ENCODE peak calls at places on chromosomes 3 and 15, in four cellular contexts. One of them, this sample, is unnamed.

GRCh38 chr3:42827654-42828053 is 18.4 kb downstream of the ACKR2 start:
- DNase-seq in K562: no peak
- DNase-seq in WTC11: no peak
- DNase-seq in HepG2: no peak
- DNase-seq in this sample: no peak

GRCh38 chr3:178325330-178325729 is 210.9 kb upstream of the KCNMB2 start:
- DNase-seq in K562: no peak
- DNase-seq in WTC11: no peak
- DNase-seq in HepG2: no peak
- DNase-seq in this sample: no peak

GRCh38 chr15:70679919-70680231 is 83.5 kb downstream of the UACA start:
- DNase-seq in K562: no peak
- DNase-seq in WTC11: no peak
- DNase-seq in HepG2: no peak
- DNase-seq in this sample: no peak

GRCh38 chr3:80586338-80586737 is 818.5 kb upstream of the ROBO1 start:
- DNase-seq in K562: no peak
- DNase-seq in WTC11: no peak
- DNase-seq in HepG2: no peak
- DNase-seq in this sample: no peak

GRCh38 chr3:72968280-72968679 is 28.3 kb upstream of the PPP4R2 start:
- DNase-seq in K562: no peak
- DNase-seq in WTC11: no peak
- DNase-seq in HepG2: peak
- DNase-seq in this sample: no peak

GRCh38 chr15:70815604-70816003 is 38.4 kb downstream of the LARP6 start:
- DNase-seq in K562: no peak
- DNase-seq in WTC11: no peak
- DNase-seq in HepG2: peak
- DNase-seq in this sample: peak

GRCh38 chr15:74889882-74890768 is at the start of gene MPI:
- DNase-seq in K562: peak
- DNase-seq in WTC11: peak
- DNase-seq in HepG2: peak
- DNase-seq in this sample: peak

GRCh38 chr3:67946446-67946845 is 292.0 kb upstream of the SUCLG2 start:
- DNase-seq in K562: no peak
- DNase-seq in WTC11: no peak
- DNase-seq in HepG2: no peak
- DNase-seq in this sample: no peak

GRCh38 chr3:154759966-154760365 is 320.2 kb upstream of the MME start:
- DNase-seq in K562: no peak
- DNase-seq in WTC11: no peak
- DNase-seq in HepG2: no peak
- DNase-seq in this sample: no peak

GRCh38 chr3:161253711-161254110 is 32.6 kb downstream of the NMD3 start:
- DNase-seq in K562: no peak
- DNase-seq in WTC11: no peak
- DNase-seq in HepG2: no peak
- DNase-seq in this sample: no peak

GRCh38 chr3:4994144-4994730 is 15.0 kb downstream of the BHLHE40 start:
- DNase-seq in K562: no peak
- DNase-seq in WTC11: no peak
- DNase-seq in HepG2: no peak
- DNase-seq in this sample: peak

GRCh38 chr15:60568883-60569495 is 90.0 kb upstream of the ICE2 start:
- DNase-seq in K562: no peak
- DNase-seq in WTC11: no peak
- DNase-seq in HepG2: no peak
- DNase-seq in this sample: no peak

GRCh38 chr15:26759991-26760390 is 12.9 kb downstream of the GABRB3 start:
- DNase-seq in K562: no peak
- DNase-seq in WTC11: no peak
- DNase-seq in HepG2: no peak
- DNase-seq in this sample: no peak

GRCh38 chr3:129722527-129722926 is 116.1 kb upstream of the PLXND1 start:
- DNase-seq in K562: no peak
- DNase-seq in WTC11: no peak
- DNase-seq in HepG2: no peak
- DNase-seq in this sample: peak

GRCh38 chr3:141828487-141829284 is 47.8 kb upstream of the ATP1B3 start:
- DNase-seq in K562: no peak
- DNase-seq in WTC11: no peak
- DNase-seq in HepG2: no peak
- DNase-seq in this sample: no peak

GRCh38 chr3:25910997-25911396 is 121.1 kb downstream of the OXSM start:
- DNase-seq in K562: peak
- DNase-seq in WTC11: peak
- DNase-seq in HepG2: peak
- DNase-seq in this sample: peak

GRCh38 chr3:143935678-143936077 is 35.9 kb upstream of the DIPK2A start:
- DNase-seq in K562: no peak
- DNase-seq in WTC11: no peak
- DNase-seq in HepG2: no peak
- DNase-seq in this sample: no peak

GRCh38 chr15:48897144-48897814 is 19.3 kb downstream of the EID1 start:
- DNase-seq in K562: peak
- DNase-seq in WTC11: no peak
- DNase-seq in HepG2: no peak
- DNase-seq in this sample: no peak

GRCh38 chr3:52879090-52879489 is 18.3 kb downstream of the STIMATE start:
- DNase-seq in K562: peak
- DNase-seq in WTC11: no peak
- DNase-seq in HepG2: no peak
- DNase-seq in this sample: peak

GRCh38 chr3:174191895-174192294 is 667.2 kb upstream of the NAALADL2 start:
- DNase-seq in K562: no peak
- DNase-seq in WTC11: no peak
- DNase-seq in HepG2: no peak
- DNase-seq in this sample: no peak

GRCh38 chr3:56987238-56987932 is 73.1 kb upstream of the SPATA12 start:
- DNase-seq in K562: no peak
- DNase-seq in WTC11: peak
- DNase-seq in HepG2: no peak
- DNase-seq in this sample: no peak
- TF ChIP-seq CTCF in K562: no peak
- TF ChIP-seq CTCF in WTC11: no peak
- TF ChIP-seq CTCF in HepG2: no peak
- TF ChIP-seq CTCF in this sample: no peak

GRCh38 chr3:140225996-140226395 is 291.0 kb downstream of the CLSTN2 start:
- DNase-seq in K562: no peak
- DNase-seq in WTC11: no peak
- DNase-seq in HepG2: no peak
- DNase-seq in this sample: no peak

GRCh38 chr3:140223631-140224030 is 288.6 kb downstream of the CLSTN2 start:
- DNase-seq in K562: no peak
- DNase-seq in WTC11: no peak
- DNase-seq in HepG2: peak
- DNase-seq in this sample: no peak

GRCh38 chr3:140224307-140224706 is 289.3 kb downstream of the CLSTN2 start:
- DNase-seq in K562: no peak
- DNase-seq in WTC11: no peak
- DNase-seq in HepG2: no peak
- DNase-seq in this sample: no peak

GRCh38 chr3:140219923-140220452 is 285.0 kb downstream of the CLSTN2 start:
- DNase-seq in K562: no peak
- DNase-seq in WTC11: peak
- DNase-seq in HepG2: no peak
- DNase-seq in this sample: peak

GRCh38 chr3:140223197-140223596 is 288.2 kb downstream of the CLSTN2 start:
- DNase-seq in K562: no peak
- DNase-seq in WTC11: no peak
- DNase-seq in HepG2: no peak
- DNase-seq in this sample: no peak
- TF ChIP-seq NR3C1 in K562: no peak
- TF ChIP-seq NR3C1 in WTC11: no peak
- TF ChIP-seq NR3C1 in HepG2: no peak
- TF ChIP-seq NR3C1 in this sample: no peak

DNA sequence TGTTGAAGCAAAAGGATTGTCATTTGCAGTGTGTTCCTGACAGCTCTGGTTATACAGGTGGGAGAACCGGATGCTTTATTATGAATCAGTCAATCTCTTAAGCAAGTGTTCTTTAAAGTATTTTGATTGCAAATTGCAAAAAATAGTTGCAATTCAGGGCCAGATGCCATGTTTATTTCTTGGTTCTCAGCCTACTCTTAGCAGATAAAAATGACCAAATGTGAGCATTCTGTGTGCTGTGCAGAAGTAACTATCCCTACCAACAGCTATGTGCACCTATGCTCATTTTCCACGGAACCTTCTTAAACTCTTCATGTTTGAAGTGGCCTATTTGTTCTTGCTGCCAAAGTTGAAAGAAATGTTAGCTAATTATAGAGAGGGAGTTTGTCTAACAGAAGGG is 262.3 kb upstream of the RASGRP1 start:
- DNase-seq in K562: no peak
- DNase-seq in WTC11: no peak
- DNase-seq in HepG2: no peak
- DNase-seq in this sample: no peak
- TF ChIP-seq CTCF in K562: no peak
- TF ChIP-seq CTCF in WTC11: no peak
- TF ChIP-seq CTCF in HepG2: no peak
- TF ChIP-seq CTCF in this sample: no peak

DNA sequence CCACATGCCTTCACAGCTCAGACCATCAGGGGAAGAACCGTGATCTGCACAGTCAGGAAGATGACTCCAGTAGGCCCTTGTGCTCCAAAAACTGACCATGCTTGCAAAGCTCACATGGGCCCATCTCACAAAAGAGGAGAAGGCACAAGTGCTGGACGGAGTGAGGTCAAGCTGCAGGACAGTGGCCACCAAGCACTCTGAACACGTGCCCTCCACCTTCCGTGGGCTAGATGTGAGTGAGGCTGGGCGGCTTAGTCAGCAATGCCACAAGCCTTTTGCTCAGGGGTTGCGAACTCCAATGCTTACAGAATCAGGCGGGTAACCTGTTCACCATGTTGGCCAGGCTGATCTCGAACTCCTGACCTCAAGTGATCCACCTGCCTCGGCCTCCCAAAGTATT is 70.9 kb downstream of the SCN5A start:
- DNase-seq in K562: no peak
- DNase-seq in WTC11: no peak
- DNase-seq in HepG2: no peak
- DNase-seq in this sample: no peak
- TF ChIP-seq NR3C1 in K562: no peak
- TF ChIP-seq NR3C1 in WTC11: no peak
- TF ChIP-seq NR3C1 in HepG2: no peak
- TF ChIP-seq NR3C1 in this sample: no peak

GRCh38 chr3:158918451-158918850 is 116.6 kb downstream of the MFSD1 start:
- DNase-seq in K562: no peak
- DNase-seq in WTC11: no peak
- DNase-seq in HepG2: no peak
- DNase-seq in this sample: no peak

GRCh38 chr3:158920375-158920774 is 118.5 kb downstream of the MFSD1 start:
- DNase-seq in K562: no peak
- DNase-seq in WTC11: no peak
- DNase-seq in HepG2: no peak
- DNase-seq in this sample: no peak

GRCh38 chr3:158916111-158916510 is 114.3 kb downstream of the MFSD1 start:
- DNase-seq in K562: no peak
- DNase-seq in WTC11: no peak
- DNase-seq in HepG2: no peak
- DNase-seq in this sample: no peak

GRCh38 chr3:158912621-158913020 is 110.8 kb downstream of the MFSD1 start:
- DNase-seq in K562: no peak
- DNase-seq in WTC11: no peak
- DNase-seq in HepG2: no peak
- DNase-seq in this sample: no peak

DNA sequence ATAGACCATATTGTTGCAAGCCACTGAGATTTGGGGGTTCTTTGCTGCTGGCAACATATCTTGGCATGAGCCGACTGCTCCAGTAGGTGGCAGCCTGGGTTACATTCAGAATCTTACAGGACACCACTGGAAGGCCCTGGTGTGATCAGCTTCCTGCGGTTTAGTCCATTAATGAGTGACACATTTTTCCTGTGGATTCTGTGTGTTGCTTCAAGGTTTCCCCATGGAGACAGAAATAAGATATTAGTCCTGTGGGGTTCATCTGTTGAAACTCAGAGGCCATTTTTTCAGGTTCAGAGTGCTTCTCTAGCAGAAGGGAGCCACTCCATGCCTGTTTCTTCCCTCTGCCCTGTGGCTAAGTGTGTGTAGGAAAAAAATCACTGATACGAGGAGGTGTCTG is 116.2 kb downstream of the MFSD1 start:
- DNase-seq in K562: peak
- DNase-seq in WTC11: peak
- DNase-seq in HepG2: peak
- DNase-seq in this sample: peak
- TF ChIP-seq CTCF in K562: peak
- TF ChIP-seq CTCF in WTC11: peak
- TF ChIP-seq CTCF in HepG2: peak
- TF ChIP-seq CTCF in this sample: peak

GRCh38 chr3:139113231-139113749 is 68.6 kb upstream of the PRR23C start:
- DNase-seq in K562: no peak
- DNase-seq in WTC11: no peak
- DNase-seq in HepG2: no peak
- DNase-seq in this sample: no peak
- TF ChIP-seq NR3C1 in K562: no peak
- TF ChIP-seq NR3C1 in WTC11: no peak
- TF ChIP-seq NR3C1 in HepG2: no peak
- TF ChIP-seq NR3C1 in this sample: no peak

GRCh38 chr3:188687389-188687788 is 484.4 kb upstream of the TPRG1 start:
- DNase-seq in K562: no peak
- DNase-seq in WTC11: peak
- DNase-seq in HepG2: no peak
- DNase-seq in this sample: no peak
- TF ChIP-seq CTCF in K562: no peak
- TF ChIP-seq CTCF in WTC11: no peak
- TF ChIP-seq CTCF in HepG2: no peak
- TF ChIP-seq CTCF in this sample: no peak

GRCh38 chr15:67033012-67033411 is 32.4 kb upstream of the SMAD3 start:
- DNase-seq in K562: no peak
- DNase-seq in WTC11: no peak
- DNase-seq in HepG2: no peak
- DNase-seq in this sample: no peak

GRCh38 chr15:67031321-67031720 is 34.1 kb upstream of the SMAD3 start:
- DNase-seq in K562: no peak
- DNase-seq in WTC11: no peak
- DNase-seq in HepG2: no peak
- DNase-seq in this sample: no peak

GRCh38 chr15:67033521-67033920 is 31.9 kb upstream of the SMAD3 start:
- DNase-seq in K562: no peak
- DNase-seq in WTC11: peak
- DNase-seq in HepG2: no peak
- DNase-seq in this sample: no peak

GRCh38 chr15:67032608-67033007 is 32.8 kb upstream of the SMAD3 start:
- DNase-seq in K562: no peak
- DNase-seq in WTC11: no peak
- DNase-seq in HepG2: no peak
- DNase-seq in this sample: no peak

GRCh38 chr15:67030036-67030762 is 35.2 kb upstream of the SMAD3 start:
- DNase-seq in K562: peak
- DNase-seq in WTC11: peak
- DNase-seq in HepG2: peak
- DNase-seq in this sample: no peak
- TF ChIP-seq NR3C1 in K562: no peak
- TF ChIP-seq NR3C1 in WTC11: no peak
- TF ChIP-seq NR3C1 in HepG2: no peak
- TF ChIP-seq NR3C1 in this sample: no peak

This sample was measured in A549.